ENCODE peak calls at places on chromosomes 12 and 14, in ten cellular contexts. N is neuronal stem cell; W is esophagus squamous epithelium; T is stomach; P is CD8-positive, alpha-beta T cell; Q is tibial artery; G is neural progenitor cell; K is keratinocyte; O is CD4-positive, alpha-beta memory T cell; M is cardiac muscle cell. Y is an unnamed sample. For H3K4me1, the result is how much of the 10 kb centered on the place peaks cover.

GRCh38 chr12:90987101-90987500 is 17.7 kb downstream of the EPYC start:
- DNase-seq in W (no peak), P (no peak), Q (no peak), T (no peak), K (peak), G (no peak), O (no peak), N (no peak), M (no peak), Y (no peak)

GRCh38 chr14:100281286-100282082 is 24.8 kb downstream of the SLC25A29 start:
- DNase-seq in P (no peak), W (no peak), O (no peak), N (no peak), K (no peak), M (no peak), Q (no peak), T (peak), G (no peak), Y (no peak)

GRCh38 chr14:34403646-34404045 is 58.4 kb downstream of the SPTSSA start:
- DNase-seq in G (no peak), Q (no peak), T (no peak), W (no peak), K (no peak), P (no peak), O (no peak), M (no peak), N (no peak), Y (no peak)

GRCh38 chr12:95412826-95413311 is 61.1 kb upstream of the METAP2 start:
- DNase-seq in G (no peak), T (no peak), K (no peak), W (no peak), Q (no peak), M (no peak), P (no peak), O (no peak), N (no peak), Y (no peak)

GRCh38 chr12:62472472-62472871 is 5.8 kb downstream of the MON2 start:
- DNase-seq in W (no peak), M (no peak), K (no peak), P (no peak), G (peak), T (no peak), O (no peak), N (no peak), Q (no peak), Y (no peak)

GRCh38 chr14:100779691-100780080 is 46.2 kb upstream of the MEG3 start:
- DNase-seq in N (no peak), O (no peak), M (no peak), P (no peak), W (no peak), G (no peak), Q (no peak), K (no peak), T (peak), Y (no peak)

GRCh38 chr12:75894965-75895754 is 136.4 kb downstream of the PHLDA1 start:
- DNase-seq in K (no peak), G (no peak), O (no peak), Q (no peak), T (no peak), N (no peak), P (no peak), W (no peak), M (no peak), Y (no peak)

GRCh38 chr12:73841963-73842362 is 695.7 kb upstream of the ATXN7L3B start:
- DNase-seq in P (no peak), G (no peak), W (no peak), T (no peak), M (no peak), N (no peak), Q (no peak), K (no peak), O (no peak), Y (no peak)

GRCh38 chr12:90839340-90839739 is 115.6 kb downstream of the CCER1 start:
- DNase-seq in N (no peak), G (no peak), O (no peak), W (no peak), T (no peak), Q (no peak), M (no peak), P (no peak), K (no peak), Y (no peak)

GRCh38 chr14:104753528-104754212 is 723 bp downstream of the SIVA1 start:
- DNase-seq in O (peak), W (no peak), M (no peak), K (no peak), N (no peak), Q (no peak), G (peak), T (no peak), P (no peak), Y (no peak)

GRCh38 chr14:104752338-104752734 is 611 bp upstream of the SIVA1 start:
- DNase-seq in G (no peak), O (no peak), T (no peak), K (no peak), W (peak), M (no peak), P (no peak), N (no peak), Q (no peak), Y (no peak)

GRCh38 chr14:104754213-104754851 is 1.4 kb downstream of the SIVA1 start:
- DNase-seq in G (no peak), P (no peak), T (no peak), M (no peak), W (no peak), O (no peak), N (no peak), Q (no peak), K (no peak), Y (no peak)

GRCh38 chr14:104751539-104752337 is 1.2 kb upstream of the SIVA1 start:
- DNase-seq in Q (no peak), G (no peak), M (no peak), K (no peak), T (no peak), P (no peak), W (no peak), N (no peak), O (no peak), Y (no peak)

DNA sequence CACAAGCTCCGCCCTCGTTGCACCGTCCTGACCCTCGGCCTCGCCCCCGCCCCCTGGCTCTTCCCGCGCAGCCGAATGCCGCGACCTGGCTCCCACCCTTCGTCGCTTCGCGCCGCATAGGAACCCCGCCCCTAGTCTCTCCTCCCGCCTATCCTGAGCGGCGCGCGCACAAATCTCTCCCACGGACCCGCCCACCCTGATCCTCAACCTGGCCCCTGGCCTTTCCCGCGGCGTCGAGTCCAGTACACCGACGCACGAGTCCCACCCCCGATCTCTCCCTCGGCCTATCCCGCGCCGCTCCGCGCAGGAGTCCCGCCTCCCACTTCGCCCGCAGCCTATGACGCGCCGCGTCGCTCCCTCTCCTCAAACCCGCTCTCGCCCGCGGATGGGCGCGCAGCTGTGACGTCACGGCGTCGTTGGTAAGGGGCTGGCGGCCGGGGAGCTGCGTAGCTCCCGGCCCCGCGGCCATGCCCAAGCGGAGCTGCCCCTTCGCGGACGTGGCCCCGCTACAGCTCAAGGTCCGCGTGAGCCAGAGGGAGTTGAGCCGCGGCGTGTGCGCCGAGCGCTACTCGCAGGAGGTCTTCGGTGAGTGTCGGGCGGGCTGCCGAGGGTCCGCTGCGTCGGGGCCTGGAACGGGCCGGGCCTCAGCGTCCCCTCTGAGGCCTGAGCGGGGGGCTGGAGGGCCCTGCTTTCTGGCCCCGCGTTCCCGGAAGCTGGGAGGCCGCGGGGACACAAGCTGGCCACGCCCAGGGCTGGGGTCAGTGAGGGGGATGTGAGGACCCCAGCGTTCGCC is at the start of gene SIVA1:
- DNase-seq in K (peak), G (peak), T (peak), Q (peak), P (peak), N (peak), W (peak), M (peak), O (peak), Y (peak)
- H3K4me1 ChIP-seq in K (under half), G (under half), T (half or more), Q (half or more), P (under half), N (under half), W (under half), M (under half), O (under half), Y (under half)

DNA sequence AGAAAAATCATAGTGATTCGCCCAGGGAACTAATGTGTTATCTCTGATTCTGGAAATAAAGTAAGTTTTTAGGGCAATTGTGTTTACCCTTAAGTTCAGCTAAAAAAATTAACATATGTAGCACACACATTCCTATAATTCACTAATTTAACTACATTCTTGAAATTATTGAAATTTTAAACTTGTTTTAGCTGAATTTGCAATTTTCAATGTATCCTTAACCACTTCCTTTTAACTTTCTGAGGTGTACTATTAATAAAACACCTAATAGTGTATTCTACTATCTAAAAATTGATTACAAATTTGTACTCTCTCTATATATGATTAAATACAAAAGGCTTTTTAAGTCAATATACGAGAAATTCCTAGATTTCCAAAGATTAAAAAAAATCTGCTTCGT is 2.2 kb downstream of the KLHL28 start:
- DNase-seq in O (no peak), T (no peak), G (no peak), M (no peak), W (no peak), P (no peak), N (no peak), K (no peak), Q (no peak), Y (no peak)
- H3K4me3 ChIP-seq in O (peak), T (no peak), G (peak), M (peak), W (no peak), P (no peak), N (peak), K (no peak), Q (peak), Y (no peak)

GRCh38 chr14:64763089-64763782 is 59.0 kb downstream of the PLEKHG3 start:
- DNase-seq in K (no peak), Q (no peak), W (no peak), T (no peak), G (no peak), O (no peak), N (no peak), M (no peak), P (no peak), Y (no peak)
- H3K27ac ChIP-seq in K (no peak), Q (peak), W (no peak), T (peak), G (no peak), O (no peak), N (no peak), M (no peak), P (no peak), Y (peak)

GRCh38 chr12:97556201-97556824 is 93.7 kb downstream of the RMST start:
- DNase-seq in M (peak), K (no peak), O (no peak), P (no peak), N (no peak), T (peak), G (peak), Q (no peak), W (no peak), Y (no peak)

GRCh38 chr12:97560359-97560758 is 97.8 kb downstream of the RMST start:
- DNase-seq in O (no peak), P (no peak), N (no peak), W (no peak), M (no peak), T (no peak), Q (no peak), G (peak), K (no peak), Y (no peak)

GRCh38 chr12:97552410-97553050 is 89.9 kb downstream of the RMST start:
- DNase-seq in Q (no peak), O (no peak), T (no peak), P (no peak), K (no peak), M (no peak), N (no peak), W (no peak), G (no peak), Y (no peak)

GRCh38 chr12:97557116-97557515 is 94.5 kb downstream of the RMST start:
- DNase-seq in Q (no peak), P (no peak), M (no peak), W (no peak), K (no peak), N (no peak), T (no peak), O (no peak), G (no peak), Y (no peak)

GRCh38 chr12:97555547-97556200 is 93.1 kb downstream of the RMST start:
- DNase-seq in G (no peak), P (no peak), W (no peak), O (no peak), M (no peak), Q (no peak), T (no peak), N (no peak), K (no peak), Y (no peak)
- H3K4me1 ChIP-seq in G (half or more), P (under half), W (under half), O (under half), M (under half), Q (under half), T (under half), N (under half), K (under half), Y (under half)

GRCh38 chr12:83016226-83016835 is 329.6 kb downstream of the TMTC2 start:
- DNase-seq in W (no peak), T (peak), N (no peak), P (no peak), M (peak), O (no peak), Q (no peak), G (no peak), K (peak), Y (no peak)
- H3K4me3 ChIP-seq in W (peak), T (peak), N (no peak), P (no peak), M (no peak), O (no peak), Q (no peak), G (no peak), K (no peak), Y (peak)

GRCh38 chr14:93110856-93111419 is 4.8 kb downstream of the ITPK1 start:
- DNase-seq in O (no peak), G (no peak), K (no peak), P (no peak), W (no peak), T (no peak), M (no peak), N (no peak), Q (no peak), Y (no peak)

GRCh38 chr14:93113678-93114067 is 2.1 kb downstream of the ITPK1 start:
- DNase-seq in O (no peak), G (peak), Q (no peak), M (no peak), K (no peak), N (no peak), P (no peak), W (no peak), T (no peak), Y (no peak)

GRCh38 chr14:93114713-93115068 is 1.0 kb downstream of the ITPK1 start:
- DNase-seq in N (peak), T (peak), M (peak), P (no peak), K (no peak), G (peak), Q (peak), O (peak), W (no peak), Y (no peak)

GRCh38 chr14:93114068-93114710 is 1.5 kb downstream of the ITPK1 start:
- DNase-seq in M (no peak), W (no peak), O (no peak), G (peak), N (peak), Q (no peak), P (peak), K (no peak), T (no peak), Y (no peak)

GRCh38 chr14:93112891-93113677 is 2.6 kb downstream of the ITPK1 start:
- DNase-seq in W (peak), T (peak), O (peak), K (peak), N (peak), P (peak), M (peak), G (peak), Q (peak), Y (peak)
- H3K27ac ChIP-seq in W (peak), T (peak), O (peak), K (peak), N (no peak), P (peak), M (no peak), G (no peak), Q (peak), Y (peak)